ENCODE peak calls at places on chromosomes 11 and 22, in four cellular contexts. One of them, this sample, is unnamed.

GRCh38 chr11:61189933-61190332 is 13.4 kb upstream of the PGA3 start:
- DNase-seq in K562: no peak
- DNase-seq in IMR-90: no peak
- DNase-seq in GM12878: no peak
- DNase-seq in this sample: no peak

GRCh38 chr11:2342981-2343380 is 34.1 kb upstream of the CD81 start:
- DNase-seq in K562: no peak
- DNase-seq in IMR-90: peak
- DNase-seq in GM12878: no peak
- DNase-seq in this sample: no peak

GRCh38 chr22:37747090-37747714 is 50.4 kb downstream of the TRIOBP start:
- DNase-seq in K562: peak
- DNase-seq in IMR-90: peak
- DNase-seq in GM12878: no peak
- DNase-seq in this sample: peak

GRCh38 chr11:117936973-117937372 is 7.8 kb upstream of the TMPRSS13 start:
- DNase-seq in K562: no peak
- DNase-seq in IMR-90: no peak
- DNase-seq in GM12878: no peak
- DNase-seq in this sample: no peak

GRCh38 chr11:3000032-3000961 is 8.2 kb upstream of the NAP1L4 start:
- DNase-seq in K562: no peak
- DNase-seq in IMR-90: peak
- DNase-seq in GM12878: no peak
- DNase-seq in this sample: peak

GRCh38 chr11:19433367-19433766 is 192.6 kb upstream of the E2F8 start:
- DNase-seq in K562: no peak
- DNase-seq in IMR-90: no peak
- DNase-seq in GM12878: peak
- DNase-seq in this sample: no peak

GRCh38 chr22:41799486-41800347 is 762 bp upstream of the CCDC134 start:
- DNase-seq in K562: peak
- DNase-seq in IMR-90: no peak
- DNase-seq in GM12878: no peak
- DNase-seq in this sample: no peak

GRCh38 chr22:19291580-19292261 is at the start of gene CLTCL1:
- DNase-seq in K562: peak
- DNase-seq in IMR-90: peak
- DNase-seq in GM12878: peak
- DNase-seq in this sample: peak

GRCh38 chr11:127843483-127844396 is 743.6 kb downstream of the ETS1 start:
- DNase-seq in K562: peak
- DNase-seq in IMR-90: peak
- DNase-seq in GM12878: no peak
- DNase-seq in this sample: peak

GRCh38 chr11:64102005-64102738 is 63.7 kb downstream of the MACROD1 start:
- DNase-seq in K562: no peak
- DNase-seq in IMR-90: no peak
- DNase-seq in GM12878: no peak
- DNase-seq in this sample: no peak

DNA sequence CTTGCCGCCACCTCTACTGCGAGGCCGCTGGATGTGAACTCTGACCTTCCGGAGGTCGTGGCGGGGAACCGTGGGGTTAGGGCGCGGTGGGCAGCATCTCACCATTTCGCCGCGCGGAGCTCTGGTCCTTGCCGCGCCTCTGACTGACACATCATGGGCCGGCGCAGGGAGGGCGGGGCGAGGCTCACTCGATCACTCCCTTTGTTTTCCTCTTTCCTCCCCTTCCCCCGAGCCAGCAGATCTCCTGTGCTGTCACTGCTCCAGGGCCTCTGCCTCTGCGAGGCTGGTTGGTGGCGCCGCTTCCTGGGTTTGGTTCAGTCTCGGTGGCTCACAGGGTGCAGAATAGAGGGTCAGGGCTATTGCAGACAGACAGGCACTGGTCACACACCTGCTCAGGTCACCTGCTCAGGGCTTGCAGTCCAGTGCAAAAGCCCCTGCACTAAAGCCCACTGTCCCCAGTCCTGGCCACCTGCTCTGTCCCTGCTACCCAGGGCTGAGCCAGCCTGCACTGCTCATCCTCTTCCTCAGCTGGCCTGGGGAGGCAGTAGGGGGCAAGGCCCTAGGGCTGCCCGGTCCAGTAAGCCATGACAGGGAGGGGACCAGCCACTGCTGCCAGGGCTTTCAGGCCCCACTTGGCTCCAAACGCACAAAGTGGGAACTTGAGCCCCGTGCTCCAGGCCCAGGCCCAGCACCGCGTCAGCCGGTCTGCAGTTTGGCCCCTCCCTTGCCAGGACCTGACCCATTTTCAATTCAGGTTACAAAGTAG is 36.2 kb downstream of the PISD start:
- DNase-seq in K562: peak
- DNase-seq in IMR-90: peak
- DNase-seq in GM12878: no peak
- DNase-seq in this sample: peak
- TF ChIP-seq POLR2A in K562: no peak
- TF ChIP-seq POLR2A in IMR-90: no peak
- TF ChIP-seq POLR2A in GM12878: peak
- TF ChIP-seq POLR2A in this sample: no peak

GRCh38 chr11:115162919-115163318 is 341.3 kb downstream of the CADM1 start:
- DNase-seq in K562: no peak
- DNase-seq in IMR-90: no peak
- DNase-seq in GM12878: no peak
- DNase-seq in this sample: no peak

GRCh38 chr11:115164774-115165173 is 339.4 kb downstream of the CADM1 start:
- DNase-seq in K562: no peak
- DNase-seq in IMR-90: no peak
- DNase-seq in GM12878: no peak
- DNase-seq in this sample: no peak

GRCh38 chr11:115158053-115158452 is 346.2 kb downstream of the CADM1 start:
- DNase-seq in K562: no peak
- DNase-seq in IMR-90: no peak
- DNase-seq in GM12878: no peak
- DNase-seq in this sample: no peak

GRCh38 chr11:115159122-115159665 is 345.0 kb downstream of the CADM1 start:
- DNase-seq in K562: no peak
- DNase-seq in IMR-90: no peak
- DNase-seq in GM12878: no peak
- DNase-seq in this sample: no peak

GRCh38 chr11:115161876-115162275 is 342.3 kb downstream of the CADM1 start:
- DNase-seq in K562: no peak
- DNase-seq in IMR-90: no peak
- DNase-seq in GM12878: no peak
- DNase-seq in this sample: no peak
- TF ChIP-seq FOS in K562: no peak
- TF ChIP-seq FOS in IMR-90: no peak
- TF ChIP-seq FOS in GM12878: no peak
- TF ChIP-seq FOS in this sample: no peak

GRCh38 chr22:45621836-45622600 is 49.6 kb upstream of the ATXN10 start:
- DNase-seq in K562: no peak
- DNase-seq in IMR-90: no peak
- DNase-seq in GM12878: no peak
- DNase-seq in this sample: no peak

GRCh38 chr22:45627489-45628233 is 44.0 kb upstream of the ATXN10 start:
- DNase-seq in K562: no peak
- DNase-seq in IMR-90: no peak
- DNase-seq in GM12878: no peak
- DNase-seq in this sample: no peak

GRCh38 chr22:45629469-45630089 is 42.1 kb upstream of the ATXN10 start:
- DNase-seq in K562: no peak
- DNase-seq in IMR-90: no peak
- DNase-seq in GM12878: no peak
- DNase-seq in this sample: no peak

GRCh38 chr22:45628508-45628907 is 43.1 kb upstream of the ATXN10 start:
- DNase-seq in K562: no peak
- DNase-seq in IMR-90: no peak
- DNase-seq in GM12878: no peak
- DNase-seq in this sample: no peak

GRCh38 chr22:45626198-45626651 is 45.4 kb upstream of the ATXN10 start:
- DNase-seq in K562: peak
- DNase-seq in IMR-90: no peak
- DNase-seq in GM12878: no peak
- DNase-seq in this sample: no peak
- H3K4me3 ChIP-seq in K562: no peak
- H3K4me3 ChIP-seq in IMR-90: no peak
- H3K4me3 ChIP-seq in GM12878: no peak
- H3K4me3 ChIP-seq in this sample: no peak

DNA sequence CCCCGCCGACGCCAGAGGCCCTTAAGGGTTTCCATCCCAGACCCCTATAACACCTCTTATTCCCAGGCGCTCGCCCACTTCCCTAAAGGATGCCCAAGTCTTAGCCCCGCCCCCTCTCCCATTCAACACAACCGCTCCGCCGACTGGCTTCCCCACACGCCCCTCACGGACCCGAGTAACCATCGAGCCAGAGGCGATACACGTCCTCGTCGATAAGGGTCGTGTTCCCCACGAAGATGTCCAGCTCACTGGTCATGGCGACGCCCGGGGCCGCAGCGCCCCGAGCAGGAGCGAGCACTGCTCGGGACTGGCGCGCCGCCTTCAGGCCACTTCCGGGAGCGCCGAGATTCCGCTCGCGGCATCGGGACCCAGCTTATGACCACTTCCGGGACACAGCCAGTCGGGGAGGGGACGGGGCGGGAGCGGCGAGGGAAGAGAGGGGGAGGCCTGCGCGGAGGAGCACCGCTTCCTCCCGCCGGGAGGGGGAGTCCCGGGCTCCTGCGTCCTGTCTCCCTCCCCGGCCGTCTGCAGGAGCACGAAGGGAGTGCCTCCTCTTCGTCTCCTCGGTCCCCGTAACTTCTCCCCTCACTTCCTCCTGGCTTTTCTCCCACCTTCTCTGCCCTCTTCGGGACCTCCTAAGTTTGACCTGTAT is at the start of gene FIBP:
- DNase-seq in K562: peak
- DNase-seq in IMR-90: peak
- DNase-seq in GM12878: peak
- DNase-seq in this sample: peak
- TF ChIP-seq POLR2A in K562: peak
- TF ChIP-seq POLR2A in IMR-90: peak
- TF ChIP-seq POLR2A in GM12878: peak
- TF ChIP-seq POLR2A in this sample: peak

GRCh38 chr11:31240340-31240904 is 129.1 kb downstream of the DCDC1 start:
- DNase-seq in K562: peak
- DNase-seq in IMR-90: peak
- DNase-seq in GM12878: no peak
- DNase-seq in this sample: peak
- TF ChIP-seq FOS in K562: no peak
- TF ChIP-seq FOS in IMR-90: no peak
- TF ChIP-seq FOS in GM12878: no peak
- TF ChIP-seq FOS in this sample: no peak

GRCh38 chr11:126122863-126123262 is 60.2 kb upstream of the CDON start:
- DNase-seq in K562: no peak
- DNase-seq in IMR-90: no peak
- DNase-seq in GM12878: no peak
- DNase-seq in this sample: no peak
- H3K4me3 ChIP-seq in K562: no peak
- H3K4me3 ChIP-seq in IMR-90: no peak
- H3K4me3 ChIP-seq in GM12878: no peak
- H3K4me3 ChIP-seq in this sample: no peak

GRCh38 chr11:73982595-73982989 is at the start of gene UCP2:
- DNase-seq in K562: peak
- DNase-seq in IMR-90: peak
- DNase-seq in GM12878: no peak
- DNase-seq in this sample: no peak
- TF ChIP-seq POLR2A in K562: peak
- TF ChIP-seq POLR2A in IMR-90: no peak
- TF ChIP-seq POLR2A in GM12878: peak
- TF ChIP-seq POLR2A in this sample: peak

GRCh38 chr11:110059706-110060430 is 33.3 kb upstream of the ZC3H12C start:
- DNase-seq in K562: no peak
- DNase-seq in IMR-90: peak
- DNase-seq in GM12878: no peak
- DNase-seq in this sample: no peak
- TF ChIP-seq FOS in K562: no peak
- TF ChIP-seq FOS in IMR-90: peak
- TF ChIP-seq FOS in GM12878: no peak
- TF ChIP-seq FOS in this sample: no peak